ENCODE peak calls at places on chromosomes 16 and 17, in seven cellular contexts. U, Q, O, S, H, E and N are unnamed samples. For H3K4me1, the result is how much of the 10 kb centered on the place peaks cover.

GRCh38 chr16:56279132-56279531 is 87.8 kb downstream of the GNAO1 start:
- DNase-seq in E (no peak), O (peak), Q (no peak), U (no peak), H (peak), S (no peak), N (no peak)

GRCh38 chr17:4154201-4154600 is 11.2 kb downstream of the CYB5D2 start:
- DNase-seq in Q (no peak), U (no peak), O (no peak), H (no peak), E (no peak), S (no peak), N (no peak)

GRCh38 chr16:81632392-81633146 is 146.5 kb upstream of the PLCG2 start:
- DNase-seq in Q (no peak), H (peak), E (no peak), S (no peak), O (peak), U (no peak), N (no peak)

GRCh38 chr17:2023692-2024571 is 1.2 kb downstream of the RTN4RL1 start:
- DNase-seq in O (no peak), U (no peak), S (peak), Q (no peak), E (peak), H (peak), N (peak)

GRCh38 chr16:8183186-8184099 is 406.9 kb downstream of the TMEM114 start:
- DNase-seq in U (no peak), Q (no peak), O (no peak), S (no peak), H (no peak), E (no peak), N (no peak)

GRCh38 chr17:73336613-73337400 is 25.0 kb upstream of the CDC42EP4 start:
- DNase-seq in E (no peak), S (no peak), O (no peak), Q (no peak), U (no peak), H (no peak), N (no peak)

GRCh38 chr17:45291170-45291805 is 25.5 kb downstream of the MAP3K14 start:
- DNase-seq in H (no peak), E (no peak), Q (no peak), O (no peak), S (no peak), U (no peak), N (no peak)

GRCh38 chr16:89586218-89586617 is 10.7 kb downstream of the CPNE7 start:
- DNase-seq in S (no peak), O (no peak), E (no peak), U (no peak), Q (no peak), H (no peak), N (no peak)

GRCh38 chr17:42783062-42783777 is 2.8 kb downstream of the WNK4 start:
- DNase-seq in H (no peak), S (no peak), Q (no peak), E (no peak), U (no peak), O (no peak), N (no peak)

GRCh38 chr16:57753448-57754353 is 18.1 kb downstream of the KATNB1 start:
- DNase-seq in E (no peak), H (no peak), O (no peak), Q (peak), U (no peak), S (no peak), N (peak)

GRCh38 chr17:10117085-10117484 is 81.3 kb downstream of the GAS7 start:
- DNase-seq in O (no peak), S (no peak), U (no peak), H (no peak), Q (no peak), E (no peak), N (no peak)
- H3K4me1 ChIP-seq in O (half or more), S (under half), U (half or more), H (under half), Q (under half), E (half or more), N (under half)

DNA sequence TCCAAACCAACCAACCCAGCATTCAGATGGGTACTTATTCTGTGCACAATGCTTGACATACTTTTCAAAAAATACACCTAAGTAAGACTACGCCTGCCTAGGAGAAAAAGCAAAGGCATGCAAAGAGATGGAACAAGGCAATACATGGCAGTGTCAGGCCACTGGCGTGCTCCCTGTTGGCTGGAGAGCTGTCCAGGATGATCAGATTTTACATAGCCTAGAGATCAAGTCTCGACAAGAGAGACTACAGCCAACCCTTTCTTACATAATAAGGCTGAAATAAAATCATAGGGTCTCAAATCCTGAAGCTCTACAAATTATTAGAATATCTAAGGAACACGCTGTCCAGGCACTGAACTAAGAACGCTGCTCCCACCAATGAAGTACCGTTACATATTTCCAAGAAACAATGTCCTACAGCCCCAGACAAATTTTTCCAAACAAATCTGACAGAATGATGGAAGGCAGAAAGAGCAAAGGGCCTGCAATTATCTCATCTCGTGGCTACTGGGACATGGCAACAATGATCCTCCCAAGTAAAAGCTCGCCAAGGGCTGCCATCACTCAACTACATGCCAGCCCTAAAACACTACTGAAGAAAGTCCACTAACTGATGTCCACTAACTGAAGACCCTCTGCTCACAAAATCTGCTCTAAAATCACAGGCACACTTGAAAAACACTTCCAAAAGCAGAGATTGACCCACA is 5.1 kb downstream of the RPS15A start:
- DNase-seq in Q (no peak), H (no peak), E (no peak), U (no peak), S (no peak), O (no peak), N (no peak)
- H3K4me1 ChIP-seq in Q (under half), H (under half), E (under half), U (under half), S (under half), O (half or more), N (under half)

DNA sequence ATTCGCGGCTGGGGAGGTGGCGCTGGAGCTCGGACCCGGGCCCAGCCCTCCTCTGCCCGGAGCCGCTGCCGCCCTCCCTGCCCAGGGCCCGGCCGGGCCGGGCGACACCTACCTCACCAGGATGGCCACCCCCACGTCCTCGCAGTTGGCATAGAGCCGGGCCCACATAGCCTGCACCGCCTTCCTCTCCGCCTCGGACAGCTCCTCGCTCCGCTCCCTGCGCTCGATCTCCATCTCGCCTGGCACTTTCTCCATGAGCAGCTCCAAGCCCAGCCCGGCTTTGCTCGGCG is 276 bp downstream of the CYGB start:
- DNase-seq in Q (no peak), U (no peak), E (no peak), O (peak), H (no peak), S (peak), N (no peak)
- H3K4me1 ChIP-seq in Q (under half), U (under half), E (half or more), O (half or more), H (under half), S (under half), N (under half)

GRCh38 chr17:37450090-37450489 is 39.6 kb upstream of the DUSP14 start:
- DNase-seq in E (no peak), H (no peak), S (no peak), Q (no peak), O (no peak), U (no peak), N (no peak)
- H3K4me1 ChIP-seq in E (under half), H (under half), S (under half), Q (under half), O (under half), U (under half), N (under half)

DNA sequence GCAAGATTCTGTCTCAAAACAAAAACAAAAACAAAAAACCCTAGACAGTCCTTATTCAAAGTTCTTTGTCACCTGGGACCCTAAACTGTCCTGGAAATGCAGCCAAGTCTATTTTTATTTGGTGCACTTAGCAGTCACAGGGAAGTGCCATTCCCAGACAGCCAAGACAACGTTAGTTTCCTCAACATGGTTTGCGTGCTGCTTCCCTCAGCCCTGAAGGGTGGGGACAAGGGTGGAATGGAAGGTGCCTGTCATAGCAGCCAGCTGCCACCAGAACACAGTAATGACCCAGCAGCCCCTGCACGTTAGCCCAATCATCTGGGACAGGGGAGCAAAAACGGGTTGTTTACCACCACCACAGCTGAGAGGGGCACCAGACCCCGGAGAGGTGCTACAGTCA is 16.9 kb downstream of the CREBBP start:
- DNase-seq in U (no peak), H (no peak), S (no peak), Q (no peak), O (no peak), E (no peak), N (no peak)
- H3K4me1 ChIP-seq in U (under half), H (under half), S (under half), Q (under half), O (half or more), E (half or more), N (under half)

DNA sequence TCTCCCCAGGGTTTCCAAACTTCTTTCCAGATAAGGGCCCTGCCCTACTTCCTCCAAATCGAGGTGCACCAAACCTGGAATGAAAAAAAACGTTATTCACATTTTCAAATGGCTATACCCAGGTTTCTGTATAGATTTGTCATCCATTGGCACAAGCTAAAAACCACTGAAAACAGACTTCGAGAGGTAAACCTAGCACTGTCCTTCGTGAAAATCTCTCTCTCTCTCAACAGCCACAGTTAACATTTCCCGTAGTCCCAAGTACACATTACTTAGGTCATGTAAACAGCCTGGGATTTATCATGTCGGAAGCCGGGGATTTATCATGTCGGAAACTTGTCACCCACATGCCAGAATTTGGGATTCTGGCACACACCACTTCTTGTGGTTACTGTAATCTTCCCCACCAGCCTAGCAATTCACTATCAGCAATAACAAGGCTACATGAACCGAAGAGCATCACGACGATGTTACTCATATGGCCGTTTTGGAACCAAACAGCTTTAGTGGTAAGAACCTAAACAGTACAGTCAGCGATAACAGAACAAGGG is 1.2 kb downstream of the DDX5 start:
- DNase-seq in O (no peak), H (no peak), S (peak), Q (no peak), E (peak), U (no peak), N (no peak)
- H3K4me1 ChIP-seq in O (half or more), H (half or more), S (under half), Q (under half), E (half or more), U (half or more), N (under half)